ENCODE peak calls at places on chromosomes 7 and 10, in nine cellular contexts. R, D, T, O, K, Z, M, B and V are unnamed samples.

GRCh38 chr10:74460812-74461211 is 309.8 kb downstream of the ADK start:
- DNase-seq in Z (no peak), D (no peak), R (no peak), O (no peak), B (no peak), K (no peak), M (no peak), T (no peak), V (no peak)

GRCh38 chr7:26648429-26649015 is 215.9 kb downstream of the SKAP2 start:
- DNase-seq in B (no peak), M (no peak), T (no peak), R (peak; percentile 72), Z (no peak), K (no peak), D (no peak), O (no peak), V (no peak)

GRCh38 chr10:107163904-107164861 is at the start of gene SORCS1:
- DNase-seq in R (no peak), D (peak; percentile 57), K (no peak), O (peak; percentile 82), M (no peak), T (no peak), B (peak; percentile 53), Z (no peak), V (peak; percentile 90)

GRCh38 chr7:38222481-38223096 is 44.5 kb downstream of the STARD3NL start:
- DNase-seq in Z (no peak), M (no peak), R (peak; percentile 41), K (peak; percentile 64), O (no peak), T (no peak), D (peak; percentile 39), B (no peak), V (peak; percentile 21)

GRCh38 chr7:14332155-14332554 is 342.7 kb upstream of the ETV1 start:
- DNase-seq in K (no peak), B (peak; percentile 24), D (no peak), Z (no peak), M (no peak), T (no peak), R (peak; percentile 24), O (no peak), V (no peak)

GRCh38 chr7:83672157-83672556 is 23.2 kb upstream of the SEMA3E start:
- DNase-seq in D (no peak), K (no peak), Z (no peak), B (no peak), M (no peak), R (no peak), O (no peak), T (no peak), V (no peak)

GRCh38 chr7:141356096-141356495 is 195.1 kb upstream of the AGK start:
- DNase-seq in B (no peak), T (no peak), K (no peak), R (peak; percentile 48), O (no peak), M (no peak), Z (no peak), D (no peak), V (no peak)

GRCh38 chr7:158588085-158588877 is 658 bp upstream of the PTPRN2 start:
- DNase-seq in K (no peak), D (no peak), Z (no peak), M (no peak), R (no peak), B (no peak), O (peak; percentile 55), T (no peak), V (peak; percentile 69)

GRCh38 chr10:49331431-49331830 is 32.5 kb downstream of the C10orf71 start:
- DNase-seq in B (no peak), D (no peak), R (no peak), M (no peak), T (no peak), Z (no peak), O (peak; percentile 15), K (no peak), V (no peak)

GRCh38 chr7:141712603-141713262 is 4.6 kb downstream of the WEE2 start:
- DNase-seq in M (no peak), T (no peak), O (no peak), Z (no peak), R (no peak), B (no peak), K (no peak), D (no peak), V (no peak)

GRCh38 chr7:137657476-137658193 is 189.1 kb downstream of the DGKI start:
- DNase-seq in D (no peak), R (no peak), B (no peak), O (no peak), K (no peak), T (no peak), M (no peak), Z (no peak), V (peak; percentile 14)

GRCh38 chr7:4472739-4473138 is 209.4 kb upstream of the FOXK1 start:
- DNase-seq in O (no peak), Z (no peak), T (no peak), K (no peak), M (no peak), D (no peak), R (no peak), B (no peak), V (peak; percentile 78)

GRCh38 chr7:43249808-43250145 is 137.3 kb downstream of the HECW1 start:
- DNase-seq in O (no peak), T (no peak), D (no peak), Z (no peak), M (no peak), R (no peak), B (no peak), K (no peak), V (no peak)

GRCh38 chr7:50266893-50267386 is 37.6 kb upstream of the IKZF1 start:
- DNase-seq in O (no peak), B (no peak), K (peak; percentile 80), T (no peak), Z (no peak), D (no peak), R (peak; percentile 6), M (no peak), V (no peak)

GRCh38 chr10:42985436-42986316 is 91.2 kb upstream of the RET start:
- DNase-seq in Z (no peak), R (no peak), B (no peak), D (no peak), T (no peak), M (no peak), K (no peak), O (no peak), V (no peak)

GRCh38 chr7:35874881-35875280 is 74.0 kb downstream of the SEPTIN7 start:
- DNase-seq in R (no peak), M (no peak), K (no peak), T (no peak), B (no peak), O (no peak), Z (no peak), D (no peak), V (no peak)